ENCODE peak calls at places on chromosomes 6 and 20, in six cellular contexts. I is lower leg skin; E is dorsolateral prefrontal cortex; X is CD4-positive, CD25-positive, alpha-beta regulatory T cell; Q is CD8-positive, alpha-beta memory T cell; A is cardiac muscle cell. P is an unnamed sample.

GRCh38 chr6:133062077-133062476 is 179.1 kb upstream of the EYA4 start:
- DNase-seq in I (no peak), E (no peak), X (no peak), Q (no peak), A (peak; percentile 91), P (no peak)

GRCh38 chr6:108423982-108424695 is 129.3 kb downstream of the AFG1L start:
- DNase-seq in I (no peak), E (no peak), X (no peak), Q (no peak), A (peak; percentile 11), P (no peak)

GRCh38 chr6:70110128-70111022 is 192.5 kb downstream of the COL9A1 start:
- DNase-seq in I (no peak), E (no peak), X (no peak), Q (no peak), A (no peak), P (no peak)

GRCh38 chr6:148998704-148999103 is 251.9 kb downstream of the UST start:
- DNase-seq in I (no peak), E (no peak), X (no peak), Q (no peak), A (no peak), P (no peak)

GRCh38 chr6:2097464-2097863 is 147.9 kb downstream of the GMDS start:
- DNase-seq in I (no peak), E (no peak), X (no peak), Q (no peak), A (no peak), P (no peak)

GRCh38 chr20:47278907-47279348 is 77.6 kb downstream of the ZMYND8 start:
- DNase-seq in I (peak; percentile 49), E (no peak), X (no peak), Q (no peak), A (peak; percentile 33), P (no peak)

GRCh38 chr20:61288331-61288784 is 36.3 kb downstream of the CDH4 start:
- DNase-seq in I (no peak), E (no peak), X (no peak), Q (no peak), A (no peak), P (no peak)

GRCh38 chr6:4774715-4775590 is 1.3 kb upstream of the CDYL start:
- DNase-seq in I (peak; percentile 91), E (no peak), X (peak; percentile 49), Q (peak; percentile 58), A (peak; percentile 8), P (no peak)

GRCh38 chr20:61978491-61978890 is 87.2 kb downstream of the TAF4 start:
- DNase-seq in I (no peak), E (no peak), X (no peak), Q (no peak), A (no peak), P (peak; percentile 57)

GRCh38 chr6:6379573-6379972 is 59.1 kb upstream of the F13A1 start:
- DNase-seq in I (no peak), E (no peak), X (no peak), Q (no peak), A (no peak), P (no peak)

GRCh38 chr6:72287801-72288200 is 334.1 kb upstream of the KCNQ5 start:
- DNase-seq in I (no peak), E (no peak), X (no peak), Q (no peak), A (no peak), P (no peak)

GRCh38 chr6:39140556-39141191 is 25.7 kb upstream of the SAYSD1 start:
- DNase-seq in I (no peak), E (no peak), X (no peak), Q (no peak), A (no peak), P (no peak)

GRCh38 chr6:48098923-48099322 is 12.1 kb downstream of the PTCHD4 start:
- DNase-seq in I (no peak), E (no peak), X (no peak), Q (no peak), A (peak; percentile 24), P (no peak)

GRCh38 chr6:37340639-37340943 is 13.2 kb upstream of the RNF8 start:
- DNase-seq in I (no peak), E (no peak), X (no peak), Q (no peak), A (no peak), P (no peak)

GRCh38 chr20:35523298-35523888 is 6.1 kb downstream of the C20orf173 start:
- DNase-seq in I (no peak), E (no peak), X (peak; percentile 19), Q (no peak), A (no peak), P (no peak)

GRCh38 chr6:98657764-98658163 is 176.6 kb upstream of the POU3F2 start:
- DNase-seq in I (no peak), E (no peak), X (peak; percentile 4), Q (no peak), A (peak; percentile 42), P (peak; percentile 37)

GRCh38 chr20:32478576-32478975 is 106.6 kb downstream of the NOL4L start:
- DNase-seq in I (no peak), E (no peak), X (no peak), Q (peak; percentile 36), A (no peak), P (peak; percentile 55)

GRCh38 chr6:4085329-4085695 is 6.4 kb upstream of the FAM217A start:
- DNase-seq in I (no peak), E (no peak), X (no peak), Q (no peak), A (no peak), P (no peak)

GRCh38 chr6:1814279-1814678 is 204.6 kb downstream of the FOXC1 start:
- DNase-seq in I (no peak), E (no peak), X (no peak), Q (no peak), A (peak; percentile 43), P (no peak)

GRCh38 chr6:110522427-110522826 is 46.0 kb upstream of the SLC22A16 start:
- DNase-seq in I (no peak), E (no peak), X (no peak), Q (no peak), A (no peak), P (no peak)

GRCh38 chr6:37454420-37455125 is 21.6 kb downstream of the CMTR1 start:
- DNase-seq in I (peak; percentile 17), E (no peak), X (no peak), Q (no peak), A (no peak), P (no peak)

GRCh38 chr6:163867518-163868292 is 453.2 kb downstream of the QKI start:
- DNase-seq in I (no peak), E (no peak), X (no peak), Q (no peak), A (no peak), P (no peak)

GRCh38 chr6:17042422-17043147 is 59.3 kb upstream of the STMND1 start:
- DNase-seq in I (no peak), E (peak; percentile 67), X (no peak), Q (no peak), A (peak; percentile 66), P (no peak)

GRCh38 chr20:674936-675452 is 608 bp downstream of the SCRT2 start:
- DNase-seq in I (no peak), E (no peak), X (no peak), Q (no peak), A (no peak), P (no peak)
- H3K4me3 ChIP-seq in I (no peak overlapping the region), E (peak overlapping the region; percentile 48), X (no peak overlapping the region), Q (no peak overlapping the region), A (no peak overlapping the region), P (no peak overlapping the region)

DNA sequence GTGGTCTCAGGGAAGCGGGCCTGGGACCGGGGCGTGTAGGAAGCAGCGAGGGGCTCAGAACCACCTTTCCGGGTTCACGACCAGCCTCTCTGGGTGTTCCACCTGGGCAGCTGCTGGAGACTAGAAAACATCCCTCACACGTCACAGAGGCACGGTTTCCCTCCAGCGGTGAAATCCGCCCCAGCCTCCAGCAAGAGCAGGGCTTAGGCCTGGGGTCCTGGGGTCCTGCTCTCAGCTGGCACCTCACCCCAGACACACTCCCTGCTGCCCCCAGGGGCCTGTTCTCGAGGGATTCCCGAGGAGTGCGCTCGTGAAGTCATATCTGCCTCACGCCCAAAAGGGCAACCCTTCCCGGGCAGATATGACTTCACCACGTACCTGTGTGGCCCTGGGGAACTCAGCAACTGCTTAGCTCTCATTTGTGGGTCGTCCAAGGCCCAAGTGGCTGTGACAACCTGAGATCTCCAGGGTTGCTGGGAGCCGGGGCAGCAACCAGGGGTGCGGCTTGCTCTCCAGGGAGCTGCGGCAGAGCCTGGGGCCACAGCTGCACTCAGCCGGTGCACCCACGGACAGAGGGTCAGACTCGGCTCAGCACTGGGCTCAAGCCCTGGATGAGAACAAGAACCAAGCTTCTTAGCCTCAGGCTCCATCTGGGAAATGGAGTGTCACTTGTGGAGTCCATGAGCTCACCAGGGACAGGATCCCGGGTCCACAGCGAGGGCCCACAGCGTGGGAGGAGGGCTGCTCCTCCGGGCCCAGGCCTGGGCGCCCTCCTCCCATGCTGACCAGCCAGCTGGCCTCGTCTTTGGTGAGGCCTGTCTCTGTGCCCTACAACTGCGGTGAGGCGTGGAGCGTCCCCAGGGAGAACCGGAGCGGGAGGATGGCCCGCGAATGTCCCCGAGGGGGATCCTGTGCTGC is 661 bp downstream of the FNDC11 start:
- DNase-seq in I (no peak), E (no peak), X (no peak), Q (no peak), A (no peak), P (peak; percentile 86)
- H3K4me3 ChIP-seq in I (no peak overlapping the region), E (no peak overlapping the region), X (no peak overlapping the region), Q (no peak overlapping the region), A (peak overlapping the region; percentile 74), P (peak overlapping the region; percentile 47)

GRCh38 chr20:46204594-46205205 is 86.6 kb downstream of the CD40 start:
- DNase-seq in I (no peak), E (no peak), X (no peak), Q (no peak), A (no peak), P (no peak)
- H3K4me3 ChIP-seq in I (no peak overlapping the region), E (no peak overlapping the region), X (peak overlapping the region; percentile 9), Q (no peak overlapping the region), A (no peak overlapping the region), P (no peak overlapping the region)

DNA sequence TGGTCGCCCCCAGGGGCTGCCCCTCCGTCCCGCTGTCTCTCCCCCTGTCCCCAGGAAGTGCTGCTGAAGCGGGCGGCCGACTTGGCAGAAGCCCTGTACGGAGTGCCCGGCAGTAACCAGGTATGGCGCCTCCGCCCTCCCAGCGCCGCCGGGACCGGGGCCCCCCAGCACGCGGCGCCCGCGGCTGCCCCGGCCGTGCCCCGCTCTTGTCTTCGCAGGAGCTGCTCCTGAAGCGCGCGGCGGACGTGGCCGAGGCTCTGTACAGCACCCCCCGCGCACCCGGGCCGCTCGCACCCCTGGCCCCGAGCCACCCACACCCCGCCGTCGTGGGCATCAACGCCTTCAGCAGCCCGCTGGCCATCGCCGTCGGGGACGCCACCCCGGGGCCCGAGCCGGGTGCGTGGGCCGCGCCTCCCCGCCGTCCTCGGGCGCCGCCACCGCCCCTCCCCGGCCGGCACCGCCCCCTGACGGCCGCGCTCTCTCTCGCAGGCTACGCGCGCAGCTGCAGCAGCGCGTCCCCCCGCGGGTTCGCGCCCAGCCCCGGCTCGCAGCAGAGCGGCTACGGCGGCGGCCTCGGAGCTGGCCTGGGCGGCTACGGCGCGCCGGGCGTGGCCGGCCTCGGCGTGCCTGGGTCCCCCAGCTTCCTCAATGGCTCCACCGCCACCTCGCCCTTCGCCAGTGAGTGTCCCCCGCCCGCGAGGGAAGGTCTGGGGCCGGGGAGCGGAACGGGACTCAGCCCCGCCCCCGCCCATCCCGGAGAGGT is 48.4 kb downstream of the CPXM1 start:
- DNase-seq in I (peak; percentile 86), E (no peak), X (peak; percentile 24), Q (peak; percentile 64), A (peak; percentile 23), P (no peak)
- H3K4me3 ChIP-seq in I (no peak overlapping the region), E (peak overlapping the region; percentile 20), X (no peak overlapping the region), Q (peak overlapping the region; percentile 63), A (peak overlapping the region; percentile 24), P (peak overlapping the region; percentile 42)

P was measured in RWPE2.